ENCODE peak calls at places on chromosome 21, in eight cellular contexts. I, S, A, B, E, P, D and H are unnamed samples.

GRCh38 chr21:30463713-30464112 is 16.5 kb downstream of the KRTAP19-1 start:
- DNase-seq in I (no peak), B (no peak), S (no peak), E (no peak), A (no peak), D (no peak), P (no peak), H (no peak)

GRCh38 chr21:45950740-45951515 is 30.6 kb upstream of the COL6A1 start:
- DNase-seq in D (peak), E (peak), I (peak), S (peak), B (no peak), P (peak), A (peak), H (no peak)

GRCh38 chr21:36321325-36322082 is 1.5 kb downstream of the MORC3 start:
- DNase-seq in E (no peak), D (peak), I (peak), B (no peak), A (no peak), P (no peak), S (no peak), H (no peak)

GRCh38 chr21:25489673-25490072 is 117.6 kb downstream of the MRPL39 start:
- DNase-seq in A (no peak), S (no peak), P (no peak), D (no peak), B (no peak), I (no peak), E (no peak), H (no peak)

GRCh38 chr21:45724345-45724961 is 80.9 kb downstream of the PCBP3 start:
- DNase-seq in P (no peak), I (no peak), S (no peak), E (no peak), B (no peak), A (peak), D (no peak), H (no peak)

GRCh38 chr21:34651642-34652041 is 17.2 kb upstream of the CLIC6 start:
- DNase-seq in A (no peak), B (no peak), D (no peak), I (no peak), S (no peak), P (no peak), E (no peak), H (no peak)

GRCh38 chr21:42939581-42940413 is 14.4 kb upstream of the ERVH48-1 start:
- DNase-seq in D (peak), I (peak), P (peak), E (peak), A (no peak), B (no peak), S (no peak), H (peak)

GRCh38 chr21:41370840-41371697 is 9.2 kb downstream of the MX2 start:
- DNase-seq in D (no peak), A (no peak), I (no peak), S (no peak), B (no peak), E (no peak), P (no peak), H (no peak)

GRCh38 chr21:20997308-20997632 is 939 bp upstream of the NCAM2 start:
- DNase-seq in E (no peak), S (no peak), P (no peak), I (no peak), D (no peak), B (no peak), A (peak), H (no peak)

GRCh38 chr21:29017639-29018237 is 1.4 kb downstream of the RWDD2B start:
- DNase-seq in D (no peak), E (no peak), I (no peak), P (no peak), A (no peak), S (no peak), B (no peak), H (no peak)

GRCh38 chr21:42414928-42415769 is 11.4 kb downstream of the UBASH3A start:
- DNase-seq in P (peak), D (peak), B (peak), S (no peak), I (peak), E (no peak), A (no peak), H (no peak)

GRCh38 chr21:16563795-16564194 is 834.0 kb downstream of the USP25 start:
- DNase-seq in D (peak), P (peak), I (peak), S (no peak), E (no peak), B (no peak), A (peak), H (peak)

GRCh38 chr21:29265690-29266479 is 32.8 kb upstream of the BACH1 start:
- DNase-seq in D (no peak), B (peak), I (no peak), A (no peak), E (no peak), P (no peak), S (no peak), H (no peak)

GRCh38 chr21:37073417-37074194 is 552 bp downstream of the TTC3 start:
- DNase-seq in D (peak), P (peak), S (peak), B (no peak), I (peak), A (peak), E (peak), H (no peak)

GRCh38 chr21:32020551-32020950 is 147.7 kb downstream of the HUNK start:
- DNase-seq in I (no peak), S (no peak), P (no peak), B (no peak), E (no peak), D (no peak), A (no peak), H (no peak)

GRCh38 chr21:41358193-41359166 is 3.3 kb upstream of the MX2 start:
- DNase-seq in B (no peak), A (no peak), E (no peak), D (no peak), S (no peak), I (no peak), P (peak), H (no peak)

GRCh38 chr21:45451771-45452182 is 46.8 kb downstream of the COL18A1 start:
- DNase-seq in E (no peak), P (no peak), I (no peak), D (no peak), B (no peak), A (peak), S (no peak), H (no peak)

GRCh38 chr21:27561116-27561515 is 594.2 kb upstream of the ADAMTS5 start:
- DNase-seq in I (peak), P (no peak), D (no peak), S (no peak), B (no peak), E (peak), A (peak), H (no peak)

GRCh38 chr21:46142581-46143473 is 12.6 kb downstream of the FTCD start:
- DNase-seq in B (no peak), A (peak), D (no peak), E (no peak), P (no peak), I (no peak), S (no peak), H (peak)

GRCh38 chr21:28111151-28111619 is 881.5 kb downstream of the LTN1 start:
- DNase-seq in I (peak), S (no peak), E (peak), B (no peak), A (peak), D (peak), P (peak), H (peak)

GRCh38 chr21:27674037-27674436 is 707.1 kb upstream of the ADAMTS5 start:
- DNase-seq in E (no peak), P (no peak), A (no peak), I (peak), D (peak), B (no peak), S (no peak), H (peak)

GRCh38 chr21:34018185-34018584 is 55.2 kb upstream of the MRPS6 start:
- DNase-seq in I (no peak), E (no peak), B (no peak), S (no peak), A (no peak), P (no peak), D (no peak), H (no peak)

GRCh38 chr21:33025471-33026298 is at the start of gene OLIG2:
- DNase-seq in D (no peak), S (peak), A (no peak), B (no peak), I (no peak), P (no peak), E (no peak), H (no peak)

GRCh38 chr21:8997011-8997440 is 1524.4 kb upstream of the TPTE start:
- DNase-seq in I (no peak), S (no peak), A (no peak), B (no peak), P (no peak), D (no peak), E (no peak), H (no peak)